ENCODE peak calls at places on chromosome 17, in eight cellular contexts. H is HCEC 1CT; K is activated CD4-positive, alpha-beta T cell treated with anti-CD3 and anti-CD28 coated beads, Interleukin-2, amount 50 U/mL, for 24 hours; Z is GDM1; I is GM23338; J is HT-29; C is T-helper 17 cell; V is CD4-positive, alpha-beta T cell. Q is an unnamed sample.

GRCh38 chr17:59753522-59754467 is 46.3 kb downstream of the VMP1 start:
- DNase-seq in I (peak), C (peak), V (no peak), K (no peak), H (peak), Z (peak), J (peak), Q (no peak)

GRCh38 chr17:66215529-66215911 is 13.7 kb downstream of the APOH start:
- DNase-seq in K (no peak), V (no peak), H (no peak), C (no peak), J (no peak), I (no peak), Z (no peak), Q (no peak)

GRCh38 chr17:82440991-82441627 is 9.4 kb downstream of the CYBC1 start:
- DNase-seq in Z (no peak), K (no peak), H (no peak), J (no peak), I (peak), V (no peak), C (no peak), Q (no peak)

GRCh38 chr17:66165537-66166123 is 26.3 kb downstream of the CEP112 start:
- DNase-seq in Z (no peak), K (no peak), J (peak), I (peak), C (no peak), V (no peak), H (peak), Q (no peak)

GRCh38 chr17:57549996-57550395 is 195.1 kb downstream of the CCDC182 start:
- DNase-seq in V (no peak), H (no peak), J (no peak), K (no peak), C (no peak), I (no peak), Z (no peak), Q (no peak)

GRCh38 chr17:1959871-1960569 is 65.1 kb downstream of the RTN4RL1 start:
- DNase-seq in J (no peak), Z (no peak), V (no peak), C (no peak), I (no peak), H (no peak), K (no peak), Q (no peak)

GRCh38 chr17:39757931-39758873 is 20.5 kb downstream of the GRB7 start:
- DNase-seq in Z (peak), I (no peak), V (peak), H (no peak), J (no peak), C (no peak), K (no peak), Q (peak)

GRCh38 chr17:7228920-7229319 is 5.4 kb downstream of the DVL2 start:
- DNase-seq in H (no peak), Z (no peak), J (no peak), V (no peak), K (no peak), C (no peak), I (no peak), Q (no peak)

GRCh38 chr17:77656054-77656453 is 302.4 kb upstream of the TNRC6C start:
- DNase-seq in J (no peak), I (no peak), V (no peak), C (no peak), H (no peak), K (no peak), Z (no peak), Q (no peak)

GRCh38 chr17:29138991-29139682 is 41.1 kb downstream of the MYO18A start:
- DNase-seq in K (no peak), V (peak), Z (peak), H (no peak), I (no peak), J (no peak), C (no peak), Q (no peak)

GRCh38 chr17:28811594-28812135 is 30.9 kb downstream of the FAM222B start:
- DNase-seq in J (peak), I (peak), V (no peak), K (no peak), C (no peak), H (peak), Z (no peak), Q (no peak)

GRCh38 chr17:11294826-11295225 is 53.8 kb downstream of the SHISA6 start:
- DNase-seq in Z (no peak), K (no peak), H (no peak), C (no peak), V (no peak), I (no peak), J (no peak), Q (no peak)

GRCh38 chr17:82941021-82942001 is 101.5 kb upstream of the ZNF750 start:
- DNase-seq in K (no peak), Z (no peak), H (no peak), I (no peak), C (no peak), J (no peak), V (no peak), Q (no peak)

Q was measured in T follicular helper cell.